ENCODE peak calls at places on chromosomes 7 and 10, in six cellular contexts. G is SK-N-SH, A is K562, R is GM12878, F is H1, C is HepG2. S is an unnamed sample.
A peak's percentile ranks its signal among the peaks of the same experiment; 100 is the strongest.

GRCh38 chr7:45609180-45609579 is 35.0 kb downstream of the ADCY1 start:
- DNase-seq in C (no peak), A (no peak), G (no peak), F (no peak), R (no peak), S (no peak)

GRCh38 chr10:78301891-78302738 is 268.5 kb downstream of the RPS24 start:
- DNase-seq in A (no peak), C (peak; percentile 6), F (peak; percentile 45), G (no peak), R (no peak), S (no peak)

GRCh38 chr7:3464900-3465622 is 164.0 kb downstream of the SDK1 start:
- DNase-seq in R (no peak), C (no peak), F (no peak), A (no peak), G (no peak), S (no peak)

GRCh38 chr7:104149822-104150221 is 58.0 kb downstream of the ORC5 start:
- DNase-seq in A (no peak), G (no peak), R (no peak), F (no peak), C (peak; percentile 78), S (no peak)

GRCh38 chr10:114323023-114323422 is 81.3 kb downstream of the AFAP1L2 start:
- DNase-seq in R (no peak), G (no peak), C (no peak), F (no peak), A (no peak), S (no peak)

GRCh38 chr10:47048533-47048905 is 137.3 kb downstream of the PTPN20 start:
- DNase-seq in G (no peak), F (no peak), R (no peak), A (no peak), C (no peak), S (peak; percentile 7)

GRCh38 chr10:11610855-11611247 is 599 bp downstream of the USP6NL start:
- DNase-seq in F (peak; percentile 62), A (no peak), C (no peak), G (no peak), R (no peak), S (no peak)

GRCh38 chr10:44014644-44015250 is 366.1 kb upstream of the ZNF32 start:
- DNase-seq in C (no peak), A (no peak), F (no peak), G (no peak), R (no peak), S (no peak)

GRCh38 chr7:17405786-17406185 is 107.3 kb downstream of the AHR start:
- DNase-seq in C (peak; percentile 78), G (no peak), R (no peak), A (no peak), F (no peak), S (no peak)

GRCh38 chr10:100827819-100828743 is 82.7 kb downstream of the PAX2 start:
- DNase-seq in F (peak; percentile 74), C (no peak), R (no peak), A (peak; percentile 46), G (peak; percentile 91), S (peak; percentile 21)

GRCh38 chr7:79952399-79952798 is 182.2 kb upstream of the GNAI1 start:
- DNase-seq in C (no peak), G (no peak), F (no peak), A (no peak), R (no peak), S (no peak)

GRCh38 chr7:100890640-100891521 is 1.4 kb upstream of the UFSP1 start:
- DNase-seq in R (no peak), F (peak; percentile 74), A (peak; percentile 54), C (no peak), G (no peak), S (no peak)

GRCh38 chr7:41706228-41706930 is 3.5 kb upstream of the INHBA start:
- DNase-seq in C (no peak), F (no peak), A (no peak), R (no peak), G (no peak), S (no peak)

GRCh38 chr10:106727170-106727569 is 437.3 kb downstream of the SORCS1 start:
- DNase-seq in A (no peak), R (no peak), G (no peak), F (no peak), C (no peak), S (no peak)

GRCh38 chr7:96188623-96188991 is 133.3 kb downstream of the SLC25A13 start:
- DNase-seq in C (no peak), A (no peak), F (no peak), R (no peak), G (no peak), S (no peak)

GRCh38 chr10:90969947-90970673 is 49.2 kb upstream of the ANKRD1 start:
- DNase-seq in A (no peak), R (no peak), G (no peak), C (peak; percentile 19), F (peak; percentile 48), S (no peak)

GRCh38 chr10:45235823-45236222 is 79.6 kb downstream of the OR13A1 start:
- DNase-seq in G (no peak), C (no peak), A (no peak), F (no peak), R (no peak), S (no peak)

GRCh38 chr7:129434846-129435318 is 650 bp downstream of the STRIP2 start:
- DNase-seq in A (peak; percentile 65), R (no peak), G (peak; percentile 76), C (peak; percentile 2), F (no peak), S (no peak)

GRCh38 chr10:74852406-74852805 is 26.0 kb downstream of the KAT6B start:
- DNase-seq in A (no peak), R (no peak), C (no peak), G (no peak), F (no peak), S (no peak)

GRCh38 chr7:111827863-111828504 is 265.7 kb upstream of the IMMP2L start:
- DNase-seq in A (no peak), C (no peak), F (no peak), G (no peak), R (no peak), S (no peak)

GRCh38 chr7:78015574-78016260 is 217.1 kb downstream of the PHTF2 start:
- DNase-seq in R (no peak), C (no peak), G (peak; percentile 82), A (no peak), F (no peak), S (no peak)

GRCh38 chr7:132575987-132576722 is at the start of gene PLXNA4:
- DNase-seq in F (peak; percentile 67), R (no peak), C (no peak), A (no peak), G (peak; percentile 73), S (no peak)

GRCh38 chr10:13219685-13220670 is 14.2 kb downstream of the UCMA start:
- DNase-seq in R (peak; percentile 5), G (no peak), A (peak; percentile 44), F (peak; percentile 63), C (peak; percentile 48), S (peak; percentile 26)

GRCh38 chr10:3339531-3339950 is 167.0 kb upstream of the PITRM1 start:
- DNase-seq in A (no peak), R (no peak), C (no peak), F (no peak), G (no peak), S (no peak)

GRCh38 chr7:115707684-115708341 is 322.8 kb downstream of the TFEC start:
- DNase-seq in R (no peak), G (no peak), F (no peak), C (no peak), A (no peak), S (no peak)

GRCh38 chr7:105890290-105890997 is 14.0 kb upstream of the ATXN7L1 start:
- DNase-seq in C (no peak), G (no peak), R (no peak), F (no peak), A (no peak), S (no peak)
- TF ChIP-seq GABPA in C (no peak), G (no peak), R (no peak), F (no peak), A (no peak), S (no peak)

GRCh38 chr7:27167170-27167505 is 1.8 kb upstream of the HOXA9 start:
- DNase-seq in A (no peak), R (no peak), C (no peak), F (no peak), G (peak; percentile 45), S (no peak)
- H3K27me3 ChIP-seq in A (peaks cover 35% of the 10 kb centered on the region), R (peaks cover 24% of the 10 kb centered on the region), C (peaks cover 60% of the 10 kb centered on the region), F (peaks cover 100% of the 10 kb centered on the region), G (peaks cover 100% of the 10 kb centered on the region), S (peaks cover 78% of the 10 kb centered on the region)

DNA sequence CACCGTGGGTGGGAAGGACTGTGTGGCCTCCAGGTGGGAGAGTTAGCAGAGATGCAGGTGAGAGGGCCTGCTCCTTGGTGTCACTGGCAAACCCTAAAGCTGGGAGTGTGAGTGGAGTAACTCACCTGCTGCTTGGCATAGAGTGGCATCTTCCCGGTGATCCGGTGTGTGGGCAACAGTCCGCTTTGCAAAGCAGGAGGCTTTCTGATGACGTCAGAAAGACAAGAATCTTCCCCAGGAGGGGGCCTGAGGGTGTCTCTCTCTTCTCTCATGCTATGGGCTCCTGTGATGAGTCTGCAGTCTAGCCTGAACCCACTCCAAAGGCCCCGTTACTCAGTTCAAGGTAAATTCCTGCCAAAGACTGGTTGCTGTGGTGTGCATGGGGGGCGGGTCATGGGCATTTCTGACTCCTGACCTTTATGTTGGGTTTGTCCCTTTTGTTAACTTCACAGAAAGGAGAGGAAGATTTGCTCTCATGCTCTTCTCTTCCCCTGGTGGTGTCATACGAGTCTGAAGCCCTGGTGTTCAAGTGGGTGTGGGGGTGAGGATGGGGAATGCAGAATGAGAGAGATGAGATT is 187.9 kb downstream of the GATA3 start:
- DNase-seq in C (no peak), R (no peak), F (no peak), A (no peak), G (no peak), S (no peak)
- TF ChIP-seq GABPA in C (no peak), R (no peak), F (no peak), A (no peak), G (no peak), S (no peak)

DNA sequence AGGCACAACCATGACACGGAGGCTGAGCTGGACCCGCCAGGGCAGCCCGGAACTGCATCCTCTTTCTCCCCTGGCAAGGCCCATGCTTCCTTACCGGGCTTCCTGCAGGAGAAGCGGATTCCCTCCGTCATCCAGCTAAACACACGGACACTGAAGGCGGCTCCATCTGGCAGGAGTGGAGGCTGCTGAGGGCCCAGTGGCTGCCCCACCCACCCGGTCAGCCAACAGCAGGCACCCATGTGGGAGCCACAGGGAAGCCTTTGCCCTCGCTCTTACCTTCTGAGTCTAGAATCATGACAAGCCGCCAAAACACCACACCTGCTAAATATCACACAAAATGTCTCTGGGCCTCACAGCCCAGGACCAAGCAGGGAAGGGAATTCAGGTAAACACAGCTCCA is 321.6 kb upstream of the RNF32 start:
- DNase-seq in F (no peak), C (no peak), A (no peak), R (no peak), G (no peak), S (no peak)
- H3K27me3 ChIP-seq in F (no peaks in the 10 kb centered on the region), C (peaks cover 18% of the 10 kb centered on the region), A (peaks cover 8% of the 10 kb centered on the region), R (no peaks in the 10 kb centered on the region), G (peaks cover 4% of the 10 kb centered on the region), S (no peaks in the 10 kb centered on the region)

S was measured in HL-60.